ENCODE peak calls at places on chromosomes 1 and 21, in six cellular contexts. B, L, Y, H, W and E are unnamed samples.

GRCh38 chr21:28393279-28393678 is 599.4 kb downstream of the LTN1 start:
- DNase-seq in H (no peak), L (no peak), Y (no peak), W (no peak), B (peak; percentile 83), E (no peak)

GRCh38 chr1:169999357-169999756 is 75.1 kb downstream of the KIFAP3 start:
- DNase-seq in B (no peak), H (peak; percentile 44), W (no peak), Y (peak; percentile 58), L (no peak), E (no peak)

GRCh38 chr1:52225174-52225573 is 83.3 kb downstream of the ZFYVE9 start:
- DNase-seq in Y (no peak), H (no peak), L (no peak), W (no peak), B (no peak), E (no peak)

GRCh38 chr1:209030454-209031167 is 552.9 kb upstream of the CAMK1G start:
- DNase-seq in B (peak; percentile 66), H (no peak), W (no peak), L (no peak), Y (no peak), E (no peak)

GRCh38 chr21:15088483-15088882 is 23.7 kb upstream of the NRIP1 start:
- DNase-seq in B (no peak), H (no peak), L (no peak), Y (no peak), W (no peak), E (no peak)

GRCh38 chr1:165395522-165396300 is 39.2 kb upstream of the LMX1A start:
- DNase-seq in W (no peak), Y (no peak), B (no peak), H (no peak), L (no peak), E (no peak)

GRCh38 chr1:197787056-197787455 is 11.8 kb upstream of the DENND1B start:
- DNase-seq in L (no peak), B (no peak), Y (no peak), W (no peak), H (no peak), E (no peak)

GRCh38 chr1:12760256-12760795 is 13.2 kb upstream of the PRAMEF12 start:
- DNase-seq in L (no peak), H (no peak), Y (no peak), B (no peak), W (no peak), E (no peak)

GRCh38 chr1:97920832-97921571 is at the start of gene DPYD:
- DNase-seq in B (peak; percentile 91), L (peak; percentile 75), H (peak; percentile 84), Y (peak; percentile 95), W (peak; percentile 93), E (peak; percentile 80)

GRCh38 chr1:155513300-155513926 is 49.2 kb downstream of the ASH1L start:
- DNase-seq in L (no peak), W (no peak), B (no peak), Y (no peak), H (no peak), E (no peak)

GRCh38 chr1:56034847-56035483 is 544.4 kb downstream of the PLPP3 start:
- DNase-seq in Y (no peak), L (no peak), W (no peak), B (no peak), H (no peak), E (no peak)

GRCh38 chr1:242890211-242890741 is 364.8 kb downstream of the CEP170 start:
- DNase-seq in B (no peak), L (no peak), H (no peak), W (no peak), Y (peak; percentile 66), E (no peak)

GRCh38 chr1:96538883-96539282 is 182.7 kb upstream of the PTBP2 start:
- DNase-seq in H (peak; percentile 59), L (no peak), W (no peak), Y (no peak), B (peak; percentile 32), E (no peak)

GRCh38 chr1:166730299-166730888 is 108.9 kb upstream of the POGK start:
- DNase-seq in L (no peak), W (no peak), B (no peak), Y (no peak), H (no peak), E (no peak)

GRCh38 chr21:29007135-29007534 is 12.0 kb downstream of the RWDD2B start:
- DNase-seq in B (no peak), H (no peak), Y (no peak), W (no peak), L (no peak), E (no peak)

GRCh38 chr1:166822385-166822784 is 16.9 kb upstream of the POGK start:
- DNase-seq in Y (no peak), L (no peak), W (no peak), B (no peak), H (no peak), E (no peak)

GRCh38 chr1:185420588-185421081 is 103.6 kb upstream of the IVNS1ABP start:
- DNase-seq in B (no peak), Y (no peak), H (no peak), L (no peak), W (no peak), E (no peak)

GRCh38 chr1:202349263-202349928 is 897 bp downstream of the PPP1R12B start:
- DNase-seq in L (no peak), B (peak; percentile 12), H (no peak), W (no peak), Y (peak; percentile 66), E (no peak)

GRCh38 chr1:110196917-110197782 is 13.0 kb upstream of the KCNC4 start:
- DNase-seq in W (no peak), B (no peak), Y (no peak), H (no peak), L (peak; percentile 35), E (peak; percentile 32)

GRCh38 chr1:180594723-180595122 is 36.0 kb downstream of the OVAAL start:
- DNase-seq in B (no peak), Y (no peak), H (no peak), W (no peak), L (no peak), E (no peak)

GRCh38 chr1:47679826-47680225 is 242.0 kb downstream of the FOXD2 start:
- DNase-seq in L (no peak), W (no peak), B (no peak), Y (no peak), H (no peak), E (no peak)

GRCh38 chr1:202205523-202206190 is 12.1 kb downstream of the LGR6 start:
- DNase-seq in L (no peak), B (no peak), Y (no peak), W (no peak), H (no peak), E (no peak)

GRCh38 chr1:98458514-98459259 is 202.8 kb upstream of the SNX7 start:
- DNase-seq in H (no peak), L (no peak), Y (no peak), B (no peak), W (no peak), E (no peak)

GRCh38 chr1:207049974-207050391 is 1.0 kb downstream of the YOD1 start:
- DNase-seq in B (peak; percentile 72), Y (no peak), L (peak; percentile 31), W (no peak), H (no peak), E (no peak)

GRCh38 chr1:219153741-219154140 is 19.9 kb upstream of the LYPLAL1 start:
- DNase-seq in L (no peak), B (no peak), H (no peak), Y (no peak), W (no peak), E (no peak)

GRCh38 chr1:170807432-170807831 is 127.9 kb upstream of the MROH9 start:
- DNase-seq in Y (no peak), H (no peak), B (no peak), W (no peak), L (no peak), E (no peak)

GRCh38 chr1:5099558-5099957 is 445.1 kb downstream of the AJAP1 start:
- DNase-seq in H (no peak), L (no peak), W (no peak), Y (no peak), B (no peak), E (no peak)

GRCh38 chr1:20380616-20381035 is 90.0 kb downstream of the VWA5B1 start:
- DNase-seq in B (no peak), W (no peak), Y (no peak), H (no peak), L (no peak), E (no peak)

GRCh38 chr1:98176414-98176813 is 255.6 kb upstream of the DPYD start:
- DNase-seq in Y (no peak), H (no peak), W (no peak), L (no peak), B (no peak), E (no peak)

GRCh38 chr1:45065083-45065482 is 53.0 kb downstream of the UROD start:
- DNase-seq in Y (no peak), W (no peak), B (no peak), H (no peak), L (no peak), E (no peak)

DNA sequence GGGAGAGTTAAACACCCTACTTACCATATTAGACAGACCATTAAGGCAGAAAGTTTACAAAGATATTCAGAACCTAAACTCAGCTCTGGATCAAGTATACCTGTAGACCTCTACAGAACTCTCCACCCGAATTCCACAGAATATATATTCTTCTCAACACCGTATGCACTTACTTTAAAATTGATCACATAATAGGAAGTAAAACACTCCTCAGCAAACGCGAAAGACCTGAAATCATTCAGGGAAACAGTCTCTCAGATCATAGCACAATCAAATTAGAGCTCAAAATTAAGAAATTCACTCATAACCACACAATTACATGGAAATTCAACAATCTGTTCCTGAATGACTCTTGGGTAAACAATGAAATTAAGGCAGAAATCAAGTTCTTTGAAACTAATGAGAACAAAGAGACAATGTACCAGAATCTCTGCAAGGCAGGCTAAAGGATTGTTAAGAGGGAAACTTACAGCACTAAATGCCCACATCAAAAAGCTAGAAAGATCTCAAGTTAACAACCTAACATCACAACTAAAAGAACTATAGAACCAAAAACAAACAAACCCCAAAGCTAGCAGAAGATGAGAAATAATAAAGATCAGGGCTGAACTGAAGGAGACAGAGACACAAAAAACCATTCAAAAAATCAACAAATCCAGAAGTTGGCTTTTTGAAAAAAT is 19.1 kb downstream of the CD84 start:
- DNase-seq in L (no peak), H (no peak), W (no peak), B (no peak), Y (no peak), E (no peak)
- H3K9me3 ChIP-seq in L (no peaks in the 10 kb centered on the region), H (no peaks in the 10 kb centered on the region), W (peaks cover 8% of the 10 kb centered on the region), B (peaks cover 9% of the 10 kb centered on the region), Y (no peaks in the 10 kb centered on the region), E (peaks cover 4% of the 10 kb centered on the region)

GRCh38 chr1:43128816-43129215 is 43.3 kb downstream of the EBNA1BP2 start:
- DNase-seq in H (no peak), W (no peak), Y (no peak), L (no peak), B (no peak), E (no peak)
- H3K9me3 ChIP-seq in H (no peaks in the 10 kb centered on the region), W (no peaks in the 10 kb centered on the region), Y (no peaks in the 10 kb centered on the region), L (no peaks in the 10 kb centered on the region), B (no peaks in the 10 kb centered on the region), E (no peaks in the 10 kb centered on the region)

GRCh38 chr21:42745511-42746239 is 92.3 kb downstream of the PDE9A start:
- DNase-seq in B (no peak), H (no peak), W (no peak), L (no peak), Y (no peak), E (no peak)
- H3K9me3 ChIP-seq in B (no peaks in the 10 kb centered on the region), H (no peaks in the 10 kb centered on the region), W (no peaks in the 10 kb centered on the region), L (no peaks in the 10 kb centered on the region), Y (no peaks in the 10 kb centered on the region), E (no peaks in the 10 kb centered on the region)

DNA sequence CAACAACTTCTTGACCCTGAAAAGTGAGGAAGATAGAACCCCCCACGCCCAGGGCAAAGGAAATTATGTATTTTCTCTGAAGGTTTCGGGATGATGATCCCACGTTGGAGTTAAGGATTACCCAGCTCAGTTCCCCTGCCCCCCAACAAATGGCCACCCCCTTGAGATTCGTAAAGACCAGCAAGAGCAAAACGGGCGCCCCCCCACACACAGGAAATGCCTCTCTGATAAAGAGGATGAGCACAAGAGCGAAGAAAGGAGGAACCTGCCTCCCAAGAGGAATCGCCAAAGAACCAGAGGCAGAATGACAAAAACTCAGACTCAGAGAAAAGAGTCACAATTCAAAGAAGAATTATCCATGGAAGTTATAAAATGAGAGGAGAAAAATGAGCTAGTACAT is 576.9 kb downstream of the MATN1 start:
- DNase-seq in W (no peak), L (no peak), Y (no peak), H (no peak), B (no peak), E (no peak)
- H3K9me3 ChIP-seq in W (no peaks in the 10 kb centered on the region), L (no peaks in the 10 kb centered on the region), Y (no peaks in the 10 kb centered on the region), H (no peaks in the 10 kb centered on the region), B (no peaks in the 10 kb centered on the region), E (no peaks in the 10 kb centered on the region)